ENCODE peak calls at places on chromosomes 12 and 14, in six cellular contexts. One of them, this sample, is unnamed.

GRCh38 chr12:96501139-96501741 is 11.9 kb downstream of the CFAP54 start:
- DNase-seq in cardiac fibroblast: peak
- DNase-seq in endothelial cell: peak
- DNase-seq in CD8-positive, alpha-beta T cell: peak
- DNase-seq in IMR-90: peak
- DNase-seq in GM13977: no peak
- DNase-seq in this sample: no peak

GRCh38 chr12:96006727-96007126 is 10.6 kb upstream of the HAL start:
- DNase-seq in CD8-positive, alpha-beta T cell: no peak
- DNase-seq in endothelial cell: no peak
- DNase-seq in IMR-90: no peak
- DNase-seq in cardiac fibroblast: no peak
- DNase-seq in GM13977: no peak
- DNase-seq in this sample: no peak

GRCh38 chr14:102927346-102927877 is 4.9 kb downstream of the AMN start:
- DNase-seq in CD8-positive, alpha-beta T cell: no peak
- DNase-seq in GM13977: no peak
- DNase-seq in cardiac fibroblast: no peak
- DNase-seq in IMR-90: no peak
- DNase-seq in endothelial cell: no peak
- DNase-seq in this sample: peak

GRCh38 chr12:50112456-50113218 is 601 bp downstream of the COX14 start:
- DNase-seq in CD8-positive, alpha-beta T cell: no peak
- DNase-seq in cardiac fibroblast: no peak
- DNase-seq in IMR-90: no peak
- DNase-seq in GM13977: no peak
- DNase-seq in endothelial cell: no peak
- DNase-seq in this sample: no peak

GRCh38 chr14:100155881-100156645 is 3.4 kb downstream of the DEGS2 start:
- DNase-seq in CD8-positive, alpha-beta T cell: no peak
- DNase-seq in IMR-90: no peak
- DNase-seq in cardiac fibroblast: no peak
- DNase-seq in GM13977: no peak
- DNase-seq in endothelial cell: no peak
- DNase-seq in this sample: no peak

GRCh38 chr12:120261951-120262851 is 3.3 kb downstream of the PXN start:
- DNase-seq in CD8-positive, alpha-beta T cell: no peak
- DNase-seq in cardiac fibroblast: no peak
- DNase-seq in GM13977: no peak
- DNase-seq in endothelial cell: no peak
- DNase-seq in IMR-90: no peak
- DNase-seq in this sample: peak

GRCh38 chr14:29712586-29712985 is 215.1 kb downstream of the PRKD1 start:
- DNase-seq in CD8-positive, alpha-beta T cell: no peak
- DNase-seq in endothelial cell: no peak
- DNase-seq in cardiac fibroblast: no peak
- DNase-seq in GM13977: no peak
- DNase-seq in IMR-90: no peak
- DNase-seq in this sample: no peak

GRCh38 chr14:97791906-97792305 is 994.7 kb downstream of the VRK1 start:
- DNase-seq in cardiac fibroblast: no peak
- DNase-seq in CD8-positive, alpha-beta T cell: no peak
- DNase-seq in GM13977: no peak
- DNase-seq in endothelial cell: no peak
- DNase-seq in IMR-90: no peak
- DNase-seq in this sample: no peak

GRCh38 chr14:101232340-101233015 is 328.8 kb upstream of the DIO3 start:
- DNase-seq in cardiac fibroblast: no peak
- DNase-seq in IMR-90: peak
- DNase-seq in GM13977: no peak
- DNase-seq in CD8-positive, alpha-beta T cell: no peak
- DNase-seq in endothelial cell: no peak
- DNase-seq in this sample: no peak

GRCh38 chr14:95361373-95362179 is 41.9 kb upstream of the CLMN start:
- DNase-seq in cardiac fibroblast: peak
- DNase-seq in IMR-90: no peak
- DNase-seq in GM13977: peak
- DNase-seq in endothelial cell: peak
- DNase-seq in CD8-positive, alpha-beta T cell: no peak
- DNase-seq in this sample: peak

GRCh38 chr12:91627225-91627624 is 444.6 kb upstream of the DCN start:
- DNase-seq in IMR-90: no peak
- DNase-seq in CD8-positive, alpha-beta T cell: no peak
- DNase-seq in cardiac fibroblast: no peak
- DNase-seq in GM13977: no peak
- DNase-seq in endothelial cell: no peak
- DNase-seq in this sample: no peak

GRCh38 chr12:132766380-132767085 is 4.9 kb upstream of the ANKLE2 start:
- DNase-seq in GM13977: no peak
- DNase-seq in cardiac fibroblast: peak
- DNase-seq in endothelial cell: no peak
- DNase-seq in IMR-90: peak
- DNase-seq in CD8-positive, alpha-beta T cell: no peak
- DNase-seq in this sample: peak

GRCh38 chr14:100131181-100131580 is 28.3 kb downstream of the DEGS2 start:
- DNase-seq in endothelial cell: no peak
- DNase-seq in IMR-90: no peak
- DNase-seq in CD8-positive, alpha-beta T cell: no peak
- DNase-seq in GM13977: no peak
- DNase-seq in cardiac fibroblast: no peak
- DNase-seq in this sample: no peak

GRCh38 chr12:128323115-128323514 is 56.1 kb downstream of the TMEM132C start:
- DNase-seq in CD8-positive, alpha-beta T cell: no peak
- DNase-seq in endothelial cell: no peak
- DNase-seq in cardiac fibroblast: peak
- DNase-seq in GM13977: no peak
- DNase-seq in IMR-90: no peak
- DNase-seq in this sample: no peak

GRCh38 chr12:49104822-49105221 is 5.8 kb downstream of the LMBR1L start:
- DNase-seq in IMR-90: no peak
- DNase-seq in GM13977: no peak
- DNase-seq in CD8-positive, alpha-beta T cell: no peak
- DNase-seq in endothelial cell: no peak
- DNase-seq in cardiac fibroblast: no peak
- DNase-seq in this sample: no peak

GRCh38 chr12:68951652-68952051 is 18.7 kb upstream of the CPM start:
- DNase-seq in endothelial cell: peak
- DNase-seq in IMR-90: no peak
- DNase-seq in CD8-positive, alpha-beta T cell: no peak
- DNase-seq in GM13977: no peak
- DNase-seq in cardiac fibroblast: peak
- DNase-seq in this sample: no peak

GRCh38 chr12:68067762-68068376 is 78.6 kb downstream of the IFNG-AS1 start:
- DNase-seq in GM13977: no peak
- DNase-seq in endothelial cell: no peak
- DNase-seq in CD8-positive, alpha-beta T cell: no peak
- DNase-seq in cardiac fibroblast: peak
- DNase-seq in IMR-90: no peak
- DNase-seq in this sample: no peak

GRCh38 chr14:34426313-34427295 is 35.4 kb downstream of the SPTSSA start:
- DNase-seq in CD8-positive, alpha-beta T cell: no peak
- DNase-seq in cardiac fibroblast: no peak
- DNase-seq in IMR-90: no peak
- DNase-seq in endothelial cell: no peak
- DNase-seq in GM13977: no peak
- DNase-seq in this sample: no peak

GRCh38 chr14:89921346-89921745 is 33.2 kb downstream of the EFCAB11 start:
- DNase-seq in CD8-positive, alpha-beta T cell: no peak
- DNase-seq in endothelial cell: no peak
- DNase-seq in IMR-90: peak
- DNase-seq in cardiac fibroblast: no peak
- DNase-seq in GM13977: no peak
- DNase-seq in this sample: no peak

GRCh38 chr12:101172316-101172715 is 37.7 kb downstream of the SLC5A8 start:
- DNase-seq in cardiac fibroblast: no peak
- DNase-seq in GM13977: peak
- DNase-seq in IMR-90: peak
- DNase-seq in endothelial cell: peak
- DNase-seq in CD8-positive, alpha-beta T cell: no peak
- DNase-seq in this sample: no peak

GRCh38 chr12:2482938-2483337 is 311.8 kb upstream of the FKBP4 start:
- DNase-seq in cardiac fibroblast: no peak
- DNase-seq in endothelial cell: no peak
- DNase-seq in GM13977: no peak
- DNase-seq in CD8-positive, alpha-beta T cell: no peak
- DNase-seq in IMR-90: no peak
- DNase-seq in this sample: peak

DNA sequence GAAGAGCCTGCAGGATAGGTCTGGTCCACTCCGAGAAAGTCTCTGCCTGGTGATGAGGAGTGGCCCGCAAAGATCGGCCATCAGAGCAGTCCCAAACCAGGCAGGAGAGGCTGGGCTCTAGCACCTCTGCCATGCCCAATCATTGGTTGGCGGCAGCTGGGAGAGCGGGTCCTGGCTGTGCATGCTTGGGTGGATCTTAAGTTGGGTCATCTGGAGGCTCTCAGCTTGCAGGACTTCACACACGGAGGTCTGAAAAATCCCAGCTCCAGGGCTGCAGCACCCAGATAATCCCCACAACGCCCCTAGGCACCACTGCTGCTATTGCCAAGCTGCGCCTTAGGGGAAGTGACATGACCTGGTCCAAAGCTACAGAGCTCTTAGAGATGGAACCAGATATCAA is 766.7 kb upstream of the TBX3 start:
- DNase-seq in endothelial cell: no peak
- DNase-seq in IMR-90: no peak
- DNase-seq in GM13977: no peak
- DNase-seq in CD8-positive, alpha-beta T cell: no peak
- DNase-seq in cardiac fibroblast: no peak
- DNase-seq in this sample: no peak
- TF ChIP-seq CTCF in endothelial cell: no peak
- TF ChIP-seq CTCF in IMR-90: no peak
- TF ChIP-seq CTCF in GM13977: no peak
- TF ChIP-seq CTCF in CD8-positive, alpha-beta T cell: no peak
- TF ChIP-seq CTCF in cardiac fibroblast: no peak
- TF ChIP-seq CTCF in this sample: no peak

DNA sequence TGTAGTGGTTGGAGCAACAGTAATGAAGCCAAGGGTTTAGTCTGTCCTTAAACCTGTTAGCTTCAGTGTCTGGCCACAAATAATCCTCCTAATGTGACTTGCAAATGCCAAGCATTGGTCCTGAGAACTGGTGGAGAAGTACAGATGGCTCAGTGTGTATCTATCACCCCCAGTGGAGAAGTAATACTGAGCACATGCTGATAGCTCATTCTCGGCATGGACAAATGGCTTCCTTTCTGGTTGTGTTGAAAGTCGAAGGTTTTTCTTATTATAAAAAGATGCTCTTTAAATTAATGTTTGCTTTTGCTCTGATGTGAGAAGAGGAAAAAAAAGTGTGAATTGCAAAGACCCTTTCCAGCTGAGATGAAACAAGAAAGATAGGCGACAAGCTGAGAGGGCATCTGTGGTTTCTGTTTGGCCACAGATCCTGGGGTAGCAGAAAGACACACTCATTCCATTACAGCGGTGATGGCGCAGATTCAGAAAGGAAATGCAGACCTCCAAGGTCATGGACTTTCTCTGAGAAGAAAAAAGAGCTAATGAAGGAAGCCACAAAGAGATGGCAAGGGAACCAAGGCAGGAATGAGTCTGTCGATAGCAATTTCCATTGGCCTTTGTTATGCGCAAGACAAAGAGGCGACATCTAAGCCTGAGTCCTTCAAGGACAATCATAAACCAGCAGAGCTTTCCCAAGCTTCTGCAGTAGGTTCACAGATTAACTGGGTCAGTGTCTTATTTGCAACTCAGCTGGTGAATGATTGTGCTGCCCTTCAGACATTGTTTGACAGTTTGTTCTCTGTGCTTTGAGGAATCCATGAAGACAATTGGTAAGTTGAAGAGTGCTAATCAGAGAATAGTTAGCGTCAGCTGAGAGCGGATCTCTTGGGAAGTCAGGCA is 155.5 kb upstream of the RGS6 start:
- DNase-seq in CD8-positive, alpha-beta T cell: no peak
- DNase-seq in IMR-90: peak
- DNase-seq in GM13977: no peak
- DNase-seq in cardiac fibroblast: peak
- DNase-seq in endothelial cell: no peak
- DNase-seq in this sample: no peak
- TF ChIP-seq CTCF in CD8-positive, alpha-beta T cell: no peak
- TF ChIP-seq CTCF in IMR-90: no peak
- TF ChIP-seq CTCF in GM13977: no peak
- TF ChIP-seq CTCF in cardiac fibroblast: no peak
- TF ChIP-seq CTCF in endothelial cell: no peak
- TF ChIP-seq CTCF in this sample: no peak

GRCh38 chr14:45526715-45527549 is 273.9 kb upstream of the MIS18BP1 start:
- DNase-seq in GM13977: peak
- DNase-seq in CD8-positive, alpha-beta T cell: no peak
- DNase-seq in endothelial cell: peak
- DNase-seq in IMR-90: no peak
- DNase-seq in cardiac fibroblast: no peak
- DNase-seq in this sample: no peak
- TF ChIP-seq CTCF in GM13977: peak
- TF ChIP-seq CTCF in CD8-positive, alpha-beta T cell: no peak
- TF ChIP-seq CTCF in endothelial cell: peak
- TF ChIP-seq CTCF in IMR-90: peak
- TF ChIP-seq CTCF in cardiac fibroblast: peak
- TF ChIP-seq CTCF in this sample: no peak

GRCh38 chr14:83463500-83464098 is 1929.9 kb upstream of the SEL1L start:
- DNase-seq in endothelial cell: peak
- DNase-seq in cardiac fibroblast: peak
- DNase-seq in GM13977: peak
- DNase-seq in CD8-positive, alpha-beta T cell: no peak
- DNase-seq in IMR-90: peak
- DNase-seq in this sample: peak
- TF ChIP-seq CTCF in endothelial cell: peak
- TF ChIP-seq CTCF in cardiac fibroblast: peak
- TF ChIP-seq CTCF in GM13977: peak
- TF ChIP-seq CTCF in CD8-positive, alpha-beta T cell: no peak
- TF ChIP-seq CTCF in IMR-90: peak
- TF ChIP-seq CTCF in this sample: no peak

GRCh38 chr12:19783547-19784444 is 344.5 kb downstream of the AEBP2 start:
- DNase-seq in GM13977: no peak
- DNase-seq in CD8-positive, alpha-beta T cell: no peak
- DNase-seq in endothelial cell: no peak
- DNase-seq in IMR-90: no peak
- DNase-seq in cardiac fibroblast: no peak
- DNase-seq in this sample: no peak

GRCh38 chr12:19780460-19780859 is 341.2 kb downstream of the AEBP2 start:
- DNase-seq in IMR-90: no peak
- DNase-seq in cardiac fibroblast: no peak
- DNase-seq in CD8-positive, alpha-beta T cell: no peak
- DNase-seq in GM13977: no peak
- DNase-seq in endothelial cell: no peak
- DNase-seq in this sample: no peak

GRCh38 chr12:19778111-19778688 is 338.9 kb downstream of the AEBP2 start:
- DNase-seq in IMR-90: peak
- DNase-seq in endothelial cell: no peak
- DNase-seq in cardiac fibroblast: peak
- DNase-seq in CD8-positive, alpha-beta T cell: no peak
- DNase-seq in GM13977: no peak
- DNase-seq in this sample: no peak

GRCh38 chr12:19778822-19779221 is 339.5 kb downstream of the AEBP2 start:
- DNase-seq in endothelial cell: no peak
- DNase-seq in CD8-positive, alpha-beta T cell: no peak
- DNase-seq in IMR-90: no peak
- DNase-seq in cardiac fibroblast: peak
- DNase-seq in GM13977: no peak
- DNase-seq in this sample: no peak

GRCh38 chr12:19779393-19780056 is 340.2 kb downstream of the AEBP2 start:
- DNase-seq in CD8-positive, alpha-beta T cell: no peak
- DNase-seq in endothelial cell: no peak
- DNase-seq in IMR-90: no peak
- DNase-seq in GM13977: no peak
- DNase-seq in cardiac fibroblast: peak
- DNase-seq in this sample: no peak
- TF ChIP-seq CTCF in CD8-positive, alpha-beta T cell: no peak
- TF ChIP-seq CTCF in endothelial cell: no peak
- TF ChIP-seq CTCF in IMR-90: no peak
- TF ChIP-seq CTCF in GM13977: no peak
- TF ChIP-seq CTCF in cardiac fibroblast: no peak
- TF ChIP-seq CTCF in this sample: no peak

GRCh38 chr12:126369487-126370463 is 1304.5 kb downstream of the AACS start:
- DNase-seq in IMR-90: no peak
- DNase-seq in endothelial cell: no peak
- DNase-seq in GM13977: no peak
- DNase-seq in cardiac fibroblast: peak
- DNase-seq in CD8-positive, alpha-beta T cell: no peak
- DNase-seq in this sample: no peak
- TF ChIP-seq CTCF in IMR-90: no peak
- TF ChIP-seq CTCF in endothelial cell: no peak
- TF ChIP-seq CTCF in GM13977: no peak
- TF ChIP-seq CTCF in cardiac fibroblast: peak
- TF ChIP-seq CTCF in CD8-positive, alpha-beta T cell: no peak
- TF ChIP-seq CTCF in this sample: no peak